ENCODE peak calls at places on chromosomes 2 and 18, in five cellular contexts. S is HepG2, N is HCT116, Y is K562, U is GM12878. Q is an unnamed sample.

GRCh38 chr2:183037660-183038340 is 457 bp downstream of the NCKAP1 start:
- DNase-seq in U (no peak), Y (peak), S (peak), N (no peak), Q (no peak)

GRCh38 chr2:166610180-166610919 is 116.3 kb upstream of the SCN7A start:
- DNase-seq in Y (no peak), U (no peak), S (no peak), N (no peak), Q (no peak)

GRCh38 chr18:32422185-32422584 is 48.5 kb downstream of the GAREM1 start:
- DNase-seq in S (no peak), U (no peak), Y (no peak), N (no peak), Q (no peak)

GRCh38 chr2:45651415-45652089 is at the start of gene PRKCE:
- DNase-seq in U (no peak), S (no peak), N (no peak), Y (no peak), Q (no peak)

GRCh38 chr18:77899972-77900754 is 650.5 kb downstream of the GALR1 start:
- DNase-seq in Y (peak), U (no peak), N (no peak), S (no peak), Q (no peak)

GRCh38 chr2:107588960-107589542 is 237.6 kb upstream of the RGPD4 start:
- DNase-seq in S (no peak), Y (no peak), N (no peak), U (no peak), Q (no peak)

GRCh38 chr2:234133004-234133403 is 82.5 kb downstream of the SPP2 start:
- DNase-seq in U (no peak), S (no peak), N (no peak), Y (no peak), Q (no peak)

GRCh38 chr18:62781893-62782292 is 66.6 kb downstream of the PHLPP1 start:
- DNase-seq in N (no peak), S (peak), U (no peak), Y (no peak), Q (no peak)

GRCh38 chr2:171995586-171995985 is 4.2 kb upstream of the METAP1D start:
- DNase-seq in Y (no peak), N (no peak), U (no peak), S (no peak), Q (no peak)

GRCh38 chr2:71672011-71672639 is 218.8 kb downstream of the DYSF start:
- DNase-seq in Y (no peak), U (no peak), N (no peak), S (peak), Q (peak)

GRCh38 chr2:173550143-173550542 is 195.5 kb downstream of the CDCA7 start:
- DNase-seq in Y (no peak), U (no peak), N (no peak), S (no peak), Q (no peak)

GRCh38 chr2:223598994-223599645 is 3.0 kb downstream of the SCG2 start:
- DNase-seq in U (no peak), S (no peak), N (no peak), Y (no peak), Q (no peak)

GRCh38 chr2:30403592-30404353 is 43.3 kb upstream of the LCLAT1 start:
- DNase-seq in Y (no peak), N (no peak), U (no peak), S (no peak), Q (no peak)

GRCh38 chr2:96241901-96242611 is 23.7 kb downstream of the TMEM127 start:
- DNase-seq in N (no peak), U (peak), S (no peak), Y (no peak), Q (no peak)

GRCh38 chr2:53715568-53715967 is 52.0 kb upstream of the CHAC2 start:
- DNase-seq in U (no peak), S (no peak), Y (no peak), N (peak), Q (no peak)

GRCh38 chr18:51028201-51028805 is 1.7 kb upstream of the SMAD4 start:
- DNase-seq in U (no peak), N (peak), Y (no peak), S (peak), Q (no peak)

GRCh38 chr2:11573418-11574175 is 39.8 kb downstream of the GREB1 start:
- DNase-seq in S (no peak), N (no peak), Y (no peak), U (no peak), Q (no peak)

GRCh38 chr2:51706220-51706619 is 674.3 kb upstream of the NRXN1 start:
- DNase-seq in Y (no peak), N (no peak), U (no peak), S (no peak), Q (no peak)

GRCh38 chr2:73937103-73937885 is 10.6 kb downstream of the DGUOK start:
- DNase-seq in N (no peak), U (no peak), Y (no peak), S (no peak), Q (no peak)

GRCh38 chr18:58292675-58293074 is 248.6 kb downstream of the NEDD4L start:
- DNase-seq in U (no peak), N (no peak), Y (no peak), S (no peak), Q (no peak)

DNA sequence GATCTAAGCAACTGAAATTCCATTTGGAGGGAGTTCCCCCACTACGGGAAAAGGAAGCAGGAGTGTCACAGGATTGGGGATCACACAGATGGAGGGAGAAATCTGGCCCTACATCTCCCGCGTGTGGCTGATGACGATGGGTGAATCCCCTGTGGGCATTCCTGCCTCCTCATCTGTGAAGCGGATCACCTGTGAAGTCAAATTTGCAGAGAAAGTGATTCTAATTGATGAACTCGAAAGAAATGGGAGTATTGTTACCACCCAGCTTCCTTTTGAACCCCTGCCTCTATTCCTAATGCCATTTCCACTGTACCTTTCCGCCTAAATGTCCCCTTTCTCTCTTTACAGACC is 92.0 kb downstream of the CMPK2 start:
- DNase-seq in Y (no peak), S (no peak), U (no peak), N (no peak), Q (no peak)
- TF ChIP-seq SRF in Y (no peak), S (no peak), U (no peak), N (no peak), Q (no peak)

GRCh38 chr2:42762155-42762554 is 1.8 kb downstream of the OXER1 start:
- DNase-seq in N (no peak), U (no peak), Y (no peak), S (no peak), Q (no peak)
- TF ChIP-seq YY1 in N (no peak), U (no peak), Y (no peak), S (no peak), Q (no peak)

DNA sequence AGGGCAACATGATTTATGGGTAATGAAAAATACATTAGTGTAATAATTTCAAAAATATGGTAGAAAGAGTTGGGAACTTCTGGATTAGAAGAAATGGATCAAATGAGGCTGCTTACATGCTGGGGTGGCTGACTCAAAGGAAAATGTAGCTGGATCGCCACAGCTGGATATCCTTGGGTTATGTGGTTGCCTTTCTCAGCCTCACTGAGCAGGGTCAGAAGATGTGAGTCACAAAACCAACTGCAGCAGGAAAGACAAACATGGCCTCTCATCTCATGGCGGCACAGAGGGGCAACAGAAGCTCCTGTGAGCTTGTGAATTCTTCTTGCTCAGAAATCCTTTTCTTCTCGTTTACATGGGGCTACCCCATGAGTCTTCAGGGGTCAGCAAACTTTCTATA is 317.1 kb upstream of the SPRED2 start:
- DNase-seq in S (no peak), U (no peak), N (no peak), Y (no peak), Q (no peak)
- TF ChIP-seq SRF in S (no peak), U (no peak), N (no peak), Y (no peak), Q (no peak)

DNA sequence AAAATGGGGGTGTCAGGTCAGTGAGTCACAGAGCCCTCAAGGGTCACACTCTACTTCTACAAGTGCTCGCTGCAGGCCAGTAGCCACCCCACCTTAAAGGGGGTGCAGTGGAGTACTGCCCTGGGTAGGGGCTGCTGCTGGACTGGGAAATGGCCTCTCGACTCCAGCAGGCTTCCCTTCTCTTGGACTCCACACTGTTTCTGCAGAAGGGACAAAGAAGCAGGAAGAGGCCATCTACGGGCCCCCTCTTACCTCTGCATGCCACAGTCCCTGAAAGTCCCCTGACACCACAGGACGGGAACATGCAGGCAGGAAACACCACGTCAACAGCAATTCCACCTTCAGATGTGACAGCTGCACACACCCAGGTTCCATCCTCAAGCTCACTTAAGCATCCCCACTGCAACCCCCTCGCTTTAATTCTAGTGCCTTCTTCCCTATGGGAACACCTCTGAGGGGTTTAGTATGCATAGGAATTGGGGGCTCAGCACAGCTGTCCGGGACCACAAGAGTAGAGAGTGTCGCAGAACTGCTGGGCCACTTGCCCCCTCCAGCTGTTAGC is 22.3 kb downstream of the SNED1 start:
- DNase-seq in U (no peak), S (no peak), N (no peak), Y (no peak), Q (no peak)
- TF ChIP-seq YY1 in U (no peak), S (no peak), N (no peak), Y (no peak), Q (no peak)

GRCh38 chr2:15693926-15694588 is 102.4 kb downstream of the DDX1 start:
- DNase-seq in S (no peak), U (no peak), N (no peak), Y (no peak), Q (no peak)

GRCh38 chr2:15693382-15693781 is 101.7 kb downstream of the DDX1 start:
- DNase-seq in Y (no peak), N (no peak), U (no peak), S (no peak), Q (no peak)

GRCh38 chr2:15692551-15693377 is 101.1 kb downstream of the DDX1 start:
- DNase-seq in U (no peak), Y (no peak), N (no peak), S (no peak), Q (no peak)

GRCh38 chr2:15689654-15690053 is 98.0 kb downstream of the DDX1 start:
- DNase-seq in N (no peak), S (no peak), Y (no peak), U (no peak), Q (no peak)

DNA sequence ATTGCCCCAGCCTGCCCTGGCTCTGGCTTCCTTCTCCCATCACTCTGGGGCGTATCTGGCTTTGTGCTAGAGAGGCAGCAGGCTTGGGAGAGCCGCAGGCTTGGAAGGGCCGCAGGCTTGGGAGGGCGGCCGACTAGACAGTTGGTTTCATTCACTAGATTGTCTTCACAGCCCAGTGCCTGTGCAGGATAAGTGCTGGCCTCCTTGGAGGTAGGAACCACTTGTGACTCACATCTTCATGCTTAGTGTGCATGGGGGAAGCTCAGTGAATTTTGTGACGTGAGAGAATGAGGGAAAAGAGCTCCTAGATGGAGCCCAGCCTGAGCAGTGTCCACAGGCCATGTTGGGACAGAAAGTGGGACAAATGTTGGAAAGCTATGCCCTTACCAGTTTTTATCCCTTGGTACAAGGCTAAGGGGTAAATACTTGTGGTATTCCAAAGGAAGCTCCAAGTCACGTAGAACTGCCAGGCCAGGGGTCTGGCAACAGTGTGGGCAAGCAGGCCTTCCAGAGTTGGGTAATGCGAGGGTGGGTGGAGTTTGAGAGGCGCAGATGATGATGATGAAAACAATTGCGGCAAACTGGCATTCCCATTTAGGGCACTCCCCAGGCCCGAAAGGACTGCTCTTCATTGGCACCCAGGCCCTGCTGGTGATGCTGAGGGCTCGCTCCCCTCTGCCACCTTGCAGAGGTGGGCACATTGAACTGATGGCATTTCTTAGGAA is 100.1 kb downstream of the DDX1 start:
- DNase-seq in S (no peak), N (no peak), U (no peak), Y (no peak), Q (no peak)
- TF ChIP-seq SRF in S (no peak), N (no peak), U (no peak), Y (no peak), Q (no peak)

Q was measured in H1.